ENCODE peak calls at places on chromosomes 16 and 17, in six cellular contexts. Y is NCI-H345; M is GOT3; F is stimulated activated CD4-positive, alpha-beta T cell treated with anti-CD3 and anti-CD28 coated beads, Interleukin-15, amount 100 ng/mL, for 24 hours; N is fibroblast of lung; R is neural progenitor cell. I is an unnamed sample.

GRCh38 chr17:69414408-69415274 is at the start of gene MAP2K6:
- DNase-seq in Y (peak), M (peak), F (peak), N (peak), R (peak), I (peak)

GRCh38 chr17:36943250-36944220 is 5.2 kb upstream of the AATF start:
- DNase-seq in Y (no peak), M (no peak), F (no peak), N (no peak), R (peak), I (no peak)

GRCh38 chr16:89132194-89133005 is 38.7 kb downstream of the ACSF3 start:
- DNase-seq in Y (no peak), M (no peak), F (no peak), N (no peak), R (no peak), I (no peak)

GRCh38 chr17:30000001-30000754 is 58.7 kb downstream of the EFCAB5 start:
- DNase-seq in Y (no peak), M (no peak), F (no peak), N (no peak), R (no peak), I (no peak)

GRCh38 chr17:74619077-74619673 is 4.4 kb downstream of the CD300E start:
- DNase-seq in Y (no peak), M (no peak), F (no peak), N (no peak), R (no peak), I (no peak)

GRCh38 chr17:34736611-34737010 is 157.2 kb downstream of the TMEM132E start:
- DNase-seq in Y (no peak), M (no peak), F (no peak), N (no peak), R (no peak), I (no peak)

GRCh38 chr17:16480995-16481394 is 11.0 kb downstream of the LRRC75A start:
- DNase-seq in Y (no peak), M (no peak), F (no peak), N (no peak), R (no peak), I (no peak)

GRCh38 chr16:1536601-1537000 is 3.1 kb downstream of the TMEM204 start:
- DNase-seq in Y (no peak), M (no peak), F (no peak), N (no peak), R (no peak), I (no peak)

GRCh38 chr17:27319536-27320221 is 25.8 kb downstream of the WSB1 start:
- DNase-seq in Y (no peak), M (no peak), F (no peak), N (peak), R (no peak), I (peak)

GRCh38 chr16:18072161-18072560 is 264.4 kb downstream of the NPIPA8 start:
- DNase-seq in Y (no peak), M (no peak), F (no peak), N (no peak), R (no peak), I (no peak)

GRCh38 chr17:17304521-17304985 is 1.4 kb downstream of the NT5M start:
- DNase-seq in Y (no peak), M (no peak), F (peak), N (no peak), R (no peak), I (no peak)

GRCh38 chr17:40345161-40346034 is 19.1 kb downstream of the GJD3 start:
- DNase-seq in Y (no peak), M (no peak), F (peak), N (peak), R (peak), I (no peak)

GRCh38 chr16:4288148-4288921 is 15.5 kb upstream of the TFAP4 start:
- DNase-seq in Y (peak), M (no peak), F (peak), N (peak), R (peak), I (no peak)

GRCh38 chr17:15490634-15491261 is 23.3 kb upstream of the CDRT4 start:
- DNase-seq in Y (no peak), M (no peak), F (peak), N (peak), R (peak), I (peak)

GRCh38 chr16:55647798-55648197 is 8.0 kb upstream of the SLC6A2 start:
- DNase-seq in Y (no peak), M (no peak), F (no peak), N (no peak), R (no peak), I (no peak)

GRCh38 chr17:7029659-7030058 is 6.2 kb upstream of the SLC16A13 start:
- DNase-seq in Y (no peak), M (no peak), F (peak), N (no peak), R (no peak), I (no peak)

GRCh38 chr17:75683467-75684041 is 16.4 kb downstream of the SAP30BP start:
- DNase-seq in Y (no peak), M (no peak), F (no peak), N (peak), R (no peak), I (no peak)

GRCh38 chr16:65070831-65071230 is 51.0 kb downstream of the CDH11 start:
- DNase-seq in Y (no peak), M (no peak), F (no peak), N (peak), R (no peak), I (peak)

GRCh38 chr17:66949501-66949900 is 15.0 kb upstream of the CACNG4 start:
- DNase-seq in Y (peak), M (no peak), F (no peak), N (peak), R (no peak), I (no peak)

GRCh38 chr16:69191136-69191535 is 4.2 kb downstream of the SNTB2 start:
- DNase-seq in Y (no peak), M (no peak), F (no peak), N (no peak), R (no peak), I (no peak)

GRCh38 chr16:68070811-68071546 is 14.2 kb upstream of the NFATC3 start:
- DNase-seq in Y (no peak), M (no peak), F (peak), N (no peak), R (no peak), I (no peak)

GRCh38 chr17:38867179-38867994 is 2.5 kb upstream of the LASP1 start:
- DNase-seq in Y (peak), M (no peak), F (peak), N (peak), R (peak), I (no peak)

GRCh38 chr16:84449156-84450140 is 55.0 kb downstream of the MEAK7 start:
- DNase-seq in Y (peak), M (no peak), F (no peak), N (no peak), R (no peak), I (no peak)